ENCODE peak calls at places on chromosomes 16 and 17, in eight cellular contexts. Z is right atrium auricular region, Y is stomach, G is fibroblast of pulmonary artery, U is A549, J is cardiac fibroblast, F is pancreas, O is kidney. L is an unnamed sample.

GRCh38 chr17:55717898-55718735 is 4.5 kb downstream of the TMEM100 start:
- DNase-seq in Y (peak; percentile 81), Z (peak; percentile 94), O (no peak), J (peak; percentile 87), G (peak; percentile 80), U (peak; percentile 39), F (no peak), L (peak; percentile 58)

GRCh38 chr16:60991886-60992285 is 1044.4 kb downstream of the CDH8 start:
- DNase-seq in U (no peak), Y (no peak), Z (no peak), F (no peak), G (no peak), J (no peak), O (no peak), L (no peak)

GRCh38 chr16:80569440-80570105 is 28.8 kb downstream of the DYNLRB2 start:
- DNase-seq in G (peak; percentile 44), Z (no peak), Y (no peak), U (no peak), J (peak; percentile 36), O (no peak), F (no peak), L (peak; percentile 22)

GRCh38 chr17:43094129-43094834 is 30.9 kb downstream of the BRCA1 start:
- DNase-seq in O (no peak), U (no peak), G (peak; percentile 3), J (peak; percentile 50), Y (no peak), Z (no peak), F (no peak), L (no peak)

GRCh38 chr17:5203908-5204294 is 12.2 kb upstream of the ZNF594 start:
- DNase-seq in J (peak; percentile 85), O (no peak), F (no peak), Z (no peak), U (no peak), Y (no peak), G (peak; percentile 59), L (no peak)

GRCh38 chr16:4373356-4373908 is 1.8 kb downstream of the VASN start:
- DNase-seq in U (no peak), F (no peak), J (no peak), Y (no peak), O (no peak), Z (no peak), G (no peak), L (no peak)

GRCh38 chr17:5468075-5468473 is 708 bp downstream of the DHX33 start:
- DNase-seq in Z (no peak), U (peak; percentile 34), O (no peak), G (no peak), Y (no peak), J (no peak), F (no peak), L (no peak)

GRCh38 chr16:89639385-89639784 is 18.1 kb downstream of the CHMP1A start:
- DNase-seq in Y (no peak), U (no peak), G (no peak), F (no peak), Z (no peak), J (no peak), O (no peak), L (no peak)

GRCh38 chr16:24875466-24875865 is 29.7 kb downstream of the SLC5A11 start:
- DNase-seq in Z (no peak), G (no peak), F (no peak), Y (no peak), J (no peak), O (no peak), U (no peak), L (no peak)

GRCh38 chr17:72997559-72997958 is 94.9 kb downstream of the SLC39A11 start:
- DNase-seq in U (no peak), Z (no peak), J (peak; percentile 51), O (no peak), F (no peak), Y (no peak), G (peak; percentile 60), L (no peak)

GRCh38 chr17:46157443-46158107 is 35.7 kb downstream of the KANSL1 start:
- DNase-seq in F (no peak), Y (no peak), Z (no peak), G (peak; percentile 63), O (no peak), J (peak; percentile 73), U (no peak), L (peak; percentile 51)

DNA sequence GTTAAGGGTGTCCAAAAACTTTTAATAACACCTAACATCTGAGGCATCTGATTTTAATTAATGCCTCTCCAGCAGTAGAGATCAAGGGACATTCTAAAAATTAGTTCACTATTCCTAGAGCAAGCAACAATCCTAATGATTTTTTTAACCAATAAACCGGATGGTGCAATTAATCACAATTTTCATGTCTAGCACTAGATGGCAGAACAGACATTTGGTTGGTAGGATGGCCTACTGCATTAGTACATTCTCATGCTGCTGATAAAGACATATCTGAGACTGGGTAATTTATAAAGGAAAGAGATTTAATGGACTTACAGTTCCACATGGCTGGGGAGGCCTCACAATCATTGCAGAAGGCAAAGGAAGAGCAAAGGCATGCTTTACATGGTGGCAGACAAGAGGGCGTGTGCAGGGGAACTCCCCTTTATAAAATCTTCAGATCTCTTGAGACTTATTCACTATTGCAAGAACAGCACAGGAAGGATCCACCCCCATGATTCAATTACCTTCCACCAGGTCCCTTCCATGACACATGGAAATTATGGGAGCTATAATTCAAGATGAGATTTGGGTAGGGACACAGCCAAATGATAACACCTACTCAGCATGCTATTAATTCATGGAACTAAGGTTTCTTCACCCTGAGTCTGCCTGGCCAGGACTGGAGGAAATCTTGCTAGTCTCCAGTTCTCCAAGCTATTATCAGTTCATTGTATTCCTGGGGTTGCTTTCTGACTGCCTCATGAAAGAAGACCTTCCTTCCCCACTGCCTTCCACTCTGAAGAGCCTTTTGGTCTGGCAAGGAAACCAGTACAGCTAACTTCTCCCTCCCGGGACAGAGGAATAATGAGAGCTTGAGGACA is 24.8 kb downstream of the HS3ST3A1 start:
- DNase-seq in J (no peak), O (no peak), Y (no peak), F (no peak), G (no peak), Z (no peak), U (no peak), L (no peak)
- H3K4me3 ChIP-seq in J (no peak overlapping the region), O (no peak overlapping the region), Y (no peak overlapping the region), F (no peak overlapping the region), G (no peak overlapping the region), Z (no peak overlapping the region), U (no peak overlapping the region), L (no peak overlapping the region)

DNA sequence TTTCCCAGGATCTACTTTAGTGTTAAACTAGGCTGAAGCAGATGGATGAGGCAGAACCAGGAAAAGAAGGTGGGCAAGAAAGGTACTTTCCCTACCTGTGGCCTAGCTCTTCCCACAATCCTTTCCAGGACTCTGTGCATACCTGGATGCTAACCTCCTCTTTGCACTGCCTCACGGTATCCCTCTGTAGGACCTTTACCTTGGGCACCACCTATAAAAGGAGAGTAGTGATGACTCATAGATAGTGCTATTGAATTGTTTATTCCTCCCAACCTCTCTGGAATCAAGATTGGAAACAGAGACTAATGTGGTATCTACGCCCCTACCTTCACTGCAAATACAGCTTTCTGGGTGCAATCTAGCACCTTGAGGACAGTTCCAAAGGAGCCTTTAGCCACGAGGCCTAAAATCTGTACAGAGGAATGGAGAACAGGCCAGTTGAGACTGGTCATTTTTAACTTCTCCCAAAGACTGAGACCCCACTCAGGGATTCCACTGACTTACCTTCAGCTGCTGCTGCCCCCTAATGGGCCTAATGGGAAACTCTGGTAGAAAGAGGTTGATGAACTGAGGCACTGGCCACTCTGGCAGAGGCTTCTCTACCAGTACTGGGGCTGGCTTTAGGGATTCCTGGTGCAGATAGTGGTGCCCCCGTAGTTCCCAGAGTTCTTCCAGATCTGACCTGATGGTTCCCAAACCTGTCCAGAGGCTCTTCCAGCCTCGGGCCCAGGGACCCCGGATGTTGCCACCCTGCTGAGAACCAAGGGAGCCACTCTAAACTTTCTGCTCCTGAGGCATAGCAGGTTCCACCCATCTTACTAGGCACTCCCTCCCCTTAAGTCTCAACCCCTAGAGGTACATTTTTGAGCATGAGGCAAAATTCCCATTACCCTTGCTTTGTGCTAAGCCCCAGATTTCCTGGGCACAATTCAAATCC is 781 bp downstream of the RSKR start:
- DNase-seq in Z (no peak), J (peak; percentile 49), G (peak; percentile 54), Y (peak; percentile 33), F (no peak), O (no peak), U (peak; percentile 56), L (peak; percentile 20)
- TF ChIP-seq CTCF in Z (peak; percentile 43), J (peak; percentile 75), G (peak; percentile 82), Y (peak; percentile 62), F (peak; percentile 38), O (peak; percentile 66), U (peak; percentile 67), L (peak; percentile 82)

GRCh38 chr16:68731569-68732067 is 5.5 kb upstream of the CDH1 start:
- DNase-seq in J (no peak), F (no peak), O (no peak), G (no peak), Z (no peak), U (no peak), Y (no peak), L (no peak)

GRCh38 chr16:68732741-68733399 is 4.2 kb upstream of the CDH1 start:
- DNase-seq in U (no peak), J (no peak), Y (no peak), Z (no peak), G (no peak), O (no peak), F (no peak), L (no peak)

GRCh38 chr16:68734782-68735181 is 2.3 kb upstream of the CDH1 start:
- DNase-seq in J (no peak), G (no peak), O (no peak), Z (no peak), F (no peak), Y (no peak), U (no peak), L (no peak)

GRCh38 chr16:68732068-68732680 is 4.9 kb upstream of the CDH1 start:
- DNase-seq in O (peak; percentile 87), Z (no peak), G (no peak), Y (peak; percentile 93), J (no peak), F (peak; percentile 94), U (peak; percentile 64), L (no peak)

GRCh38 chr16:68733570-68733969 is 3.5 kb upstream of the CDH1 start:
- DNase-seq in F (no peak), G (no peak), O (no peak), Y (no peak), Z (no peak), J (no peak), U (no peak), L (no peak)
- H3K4me3 ChIP-seq in F (no peak overlapping the region), G (no peak overlapping the region), O (no peak overlapping the region), Y (no peak overlapping the region), Z (no peak overlapping the region), J (no peak overlapping the region), U (no peak overlapping the region), L (no peak overlapping the region)

DNA sequence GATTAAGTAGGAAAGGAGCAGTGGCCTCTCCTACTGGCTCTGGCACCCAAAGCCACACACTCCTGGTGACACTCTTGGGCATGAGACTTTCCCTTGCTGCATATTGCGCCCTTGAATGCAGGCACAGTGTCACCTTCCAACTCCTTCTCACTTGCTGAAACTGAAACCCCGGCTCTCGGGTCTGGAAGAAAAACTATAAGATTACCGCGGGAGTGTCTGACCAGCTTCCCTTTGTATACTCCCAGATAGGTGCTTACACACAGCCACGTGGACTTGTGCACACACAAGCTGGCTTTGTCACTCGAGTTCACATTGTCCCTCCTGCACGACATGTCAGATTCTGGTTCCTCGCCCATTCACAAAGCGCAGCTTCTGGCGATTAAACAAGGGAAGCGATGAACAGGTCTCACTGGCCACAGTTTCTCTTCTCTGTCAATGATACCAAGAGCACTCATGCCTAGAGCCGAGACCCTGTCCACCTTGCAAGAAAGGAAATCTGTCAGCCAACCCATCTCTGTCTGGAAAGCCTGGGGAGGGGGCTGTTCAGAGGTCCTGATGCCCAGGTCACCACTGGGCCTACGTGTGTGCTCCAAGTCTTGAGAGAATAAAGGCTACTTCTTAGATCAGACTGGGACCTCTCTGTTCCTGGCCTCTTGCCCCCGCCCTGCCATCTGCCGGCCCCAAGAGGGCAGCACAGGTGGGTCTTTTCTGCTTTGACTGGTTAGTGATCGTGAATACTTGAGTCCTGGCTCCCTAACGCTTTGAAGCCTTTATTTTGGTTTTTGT is 104.5 kb downstream of the MRM1 start:
- DNase-seq in O (no peak), Z (no peak), J (peak; percentile 54), G (peak; percentile 49), U (peak; percentile 89), F (no peak), Y (peak; percentile 46), L (no peak)
- TF ChIP-seq CTCF in O (peak; percentile 43), Z (no peak), J (peak; percentile 67), G (peak; percentile 66), U (peak; percentile 81), F (peak; percentile 55), Y (peak; percentile 51), L (peak; percentile 70)

L was measured in astrocyte of the cerebellum.